ENCODE peak calls at places on chromosomes 3 and 15, in eight cellular contexts. R, P, D, C, V, I, X and L are unnamed samples. For H3K79me2, the result is how much of the 10 kb centered on the place peaks cover.

GRCh38 chr3:59313365-59313764 is 263.5 kb upstream of the CFAP20DC start:
- DNase-seq in P (no peak), D (peak), X (peak), R (peak), V (peak), I (peak), C (no peak), L (peak)

GRCh38 chr15:96264801-96265515 is 65.5 kb upstream of the NR2F2 start:
- DNase-seq in I (no peak), X (peak), P (peak), V (peak), D (no peak), C (peak), R (no peak), L (no peak)

GRCh38 chr15:60328852-60329443 is 68.8 kb downstream of the ANXA2 start:
- DNase-seq in P (no peak), X (peak), V (peak), I (peak), R (peak), C (no peak), D (peak), L (no peak)

GRCh38 chr15:82540984-82541431 is 751 bp upstream of the RPS17 start:
- DNase-seq in D (no peak), X (peak), I (peak), R (peak), P (peak), C (no peak), V (no peak), L (peak)

GRCh38 chr3:78728406-78729145 is 1039.2 kb downstream of the ROBO1 start:
- DNase-seq in I (peak), R (peak), D (no peak), C (no peak), P (peak), V (no peak), X (peak), L (no peak)

GRCh38 chr15:58293622-58294550 is 137.9 kb upstream of the LIPC start:
- DNase-seq in D (no peak), R (no peak), P (no peak), I (no peak), C (peak), X (no peak), V (peak), L (no peak)

GRCh38 chr3:64238971-64239667 is 13.9 kb upstream of the PRICKLE2 start:
- DNase-seq in X (peak), D (no peak), R (peak), C (peak), V (peak), P (peak), I (peak), L (peak)

GRCh38 chr3:132218817-132219390 is 98.3 kb upstream of the ACP3 start:
- DNase-seq in D (no peak), C (no peak), P (no peak), X (no peak), V (no peak), R (no peak), I (no peak), L (no peak)

GRCh38 chr3:124780767-124781485 is 50.7 kb downstream of the UMPS start:
- DNase-seq in V (no peak), X (peak), R (peak), I (peak), P (peak), C (no peak), D (no peak), L (peak)

DNA sequence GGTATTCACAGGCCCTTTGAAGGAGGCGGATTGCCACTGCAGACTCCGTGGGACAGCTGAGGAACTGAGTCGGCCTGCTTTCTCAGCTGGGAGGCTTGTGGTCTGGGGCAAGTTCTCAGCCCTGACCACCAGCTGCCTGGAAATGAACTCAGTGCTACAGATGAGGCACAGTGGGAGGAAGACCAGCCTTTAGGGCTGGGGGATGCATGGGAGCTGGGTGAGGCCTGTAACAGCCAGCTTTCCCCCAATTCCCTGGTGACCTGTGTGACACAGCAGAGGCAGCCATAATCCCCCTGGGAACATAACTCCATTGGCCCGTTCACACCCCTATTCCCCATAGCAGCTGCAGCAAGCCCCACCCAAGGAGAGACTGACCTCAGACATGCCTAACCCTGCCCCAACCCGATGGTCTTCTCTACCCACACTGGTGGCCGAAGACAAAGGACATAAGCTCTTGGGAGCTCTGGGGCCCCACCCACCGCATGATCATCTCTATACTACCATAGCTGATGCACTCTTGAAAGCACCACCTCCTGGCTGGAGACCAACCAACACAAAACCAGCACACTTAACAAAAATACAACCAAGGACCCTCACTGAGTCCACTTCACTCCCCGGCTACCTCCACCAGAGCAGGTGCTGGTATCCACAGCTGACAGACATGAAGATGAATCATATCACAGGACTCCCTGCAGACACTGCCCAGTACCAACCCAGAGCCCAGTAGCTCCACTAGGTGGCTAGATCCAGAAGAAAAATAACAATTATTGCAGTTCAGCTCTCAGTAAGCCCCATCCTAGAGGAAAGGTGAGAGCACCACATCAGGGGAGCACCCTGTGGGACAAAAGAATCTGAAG is 24.9 kb downstream of the ZMAT3 start:
- DNase-seq in I (no peak), R (no peak), C (no peak), V (no peak), P (peak), D (peak), X (peak), L (no peak)
- H3K79me2 ChIP-seq in I (under half), R (half or more), C (under half), V (under half), P (half or more), D (under half), X (half or more), L (half or more)

GRCh38 chr3:32700244-32700643 is 15.3 kb downstream of the CNOT10 start:
- DNase-seq in P (no peak), D (no peak), R (no peak), X (no peak), C (no peak), V (no peak), I (no peak), L (no peak)

GRCh38 chr3:32706348-32707025 is 21.5 kb downstream of the CNOT10 start:
- DNase-seq in D (no peak), I (peak), P (peak), C (no peak), V (no peak), R (no peak), X (peak), L (no peak)

GRCh38 chr3:32705232-32705631 is 20.2 kb downstream of the CNOT10 start:
- DNase-seq in I (no peak), X (no peak), P (no peak), V (no peak), R (no peak), D (no peak), C (no peak), L (peak)

GRCh38 chr3:32707026-32707370 is 22.0 kb downstream of the CNOT10 start:
- DNase-seq in I (no peak), P (no peak), C (no peak), V (no peak), X (no peak), D (no peak), R (no peak), L (peak)

GRCh38 chr3:32703491-32703968 is 18.5 kb downstream of the CNOT10 start:
- DNase-seq in P (no peak), X (no peak), I (peak), C (no peak), D (no peak), V (no peak), R (no peak), L (no peak)
- H3K4me2 ChIP-seq in P (no peak), X (peak), I (no peak), C (no peak), D (no peak), V (no peak), R (no peak), L (no peak)

GRCh38 chr3:58018892-58019291 is 10.7 kb downstream of the FLNB start:
- DNase-seq in R (no peak), X (no peak), V (no peak), P (no peak), C (no peak), I (no peak), D (no peak), L (no peak)

GRCh38 chr3:58020740-58021071 is 12.5 kb downstream of the FLNB start:
- DNase-seq in X (no peak), C (no peak), I (no peak), R (no peak), P (no peak), D (no peak), V (no peak), L (peak)

GRCh38 chr3:58021962-58022361 is 13.7 kb downstream of the FLNB start:
- DNase-seq in R (no peak), C (no peak), V (no peak), P (no peak), I (no peak), D (no peak), X (no peak), L (no peak)

GRCh38 chr3:58021072-58021959 is 13.1 kb downstream of the FLNB start:
- DNase-seq in I (no peak), C (peak), D (no peak), R (peak), X (no peak), P (no peak), V (peak), L (no peak)

DNA sequence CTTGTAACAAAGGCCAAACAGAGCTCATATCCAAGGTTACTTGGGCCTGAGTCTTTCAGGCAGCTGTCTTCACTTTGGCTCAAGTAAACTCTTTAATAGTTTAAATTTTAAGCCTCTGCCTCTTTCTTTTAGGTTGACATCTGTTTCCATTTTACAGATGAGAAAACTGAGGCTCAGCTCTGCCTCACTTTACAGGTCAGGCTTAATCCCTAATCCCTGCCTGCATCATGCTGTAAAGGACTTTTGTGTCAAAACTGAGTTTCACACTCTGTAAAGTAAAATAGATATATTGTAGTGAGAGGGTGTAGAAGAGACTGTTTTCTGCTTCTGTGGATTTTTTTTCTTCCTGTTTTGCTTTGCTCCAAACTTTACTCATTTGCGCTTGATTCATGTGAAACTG is 11.1 kb downstream of the FLNB start:
- DNase-seq in C (no peak), X (no peak), R (no peak), D (no peak), V (no peak), I (no peak), P (no peak), L (no peak)
- H3K79me2 ChIP-seq in C (half or more), X (half or more), R (half or more), D (under half), V (half or more), I (half or more), P (half or more), L (half or more)

GRCh38 chr3:42988566-42988965 is 9.5 kb downstream of the GASK1A start:
- DNase-seq in R (no peak), C (no peak), V (no peak), X (no peak), I (no peak), P (no peak), D (no peak), L (no peak)
- H3K4me2 ChIP-seq in R (no peak), C (no peak), V (no peak), X (no peak), I (no peak), P (no peak), D (no peak), L (no peak)